ENCODE peak calls at places on chromosomes 11 and 22, in four cellular contexts. One of them, this sample, is unnamed.

GRCh38 chr11:33956611-33957010 is 64.7 kb upstream of the LMO2 start:
- DNase-seq in non-pigmented ciliary epithelial cell: no peak
- DNase-seq in fibroblast of lung: no peak
- DNase-seq in NCI-H1694 treated with DMSO at 0.1 percent for 48 hours: no peak
- DNase-seq in this sample: no peak

GRCh38 chr11:94647926-94648325 is 80.8 kb downstream of the PIWIL4 start:
- DNase-seq in non-pigmented ciliary epithelial cell: no peak
- DNase-seq in NCI-H1694 treated with DMSO at 0.1 percent for 48 hours: no peak
- DNase-seq in fibroblast of lung: peak; percentile 3
- DNase-seq in this sample: no peak

GRCh38 chr11:87820026-87820425 is 355.2 kb downstream of the RAB38 start:
- DNase-seq in NCI-H1694 treated with DMSO at 0.1 percent for 48 hours: peak; percentile 12
- DNase-seq in fibroblast of lung: peak; percentile 37
- DNase-seq in non-pigmented ciliary epithelial cell: no peak
- DNase-seq in this sample: no peak

GRCh38 chr11:79018371-79018849 is 422.4 kb downstream of the TENM4 start:
- DNase-seq in non-pigmented ciliary epithelial cell: peak; percentile 85
- DNase-seq in fibroblast of lung: peak; percentile 98
- DNase-seq in NCI-H1694 treated with DMSO at 0.1 percent for 48 hours: no peak
- DNase-seq in this sample: no peak

GRCh38 chr22:20463324-20464095 is 25.9 kb upstream of the SCARF2 start:
- DNase-seq in NCI-H1694 treated with DMSO at 0.1 percent for 48 hours: peak; percentile 81
- DNase-seq in fibroblast of lung: no peak
- DNase-seq in non-pigmented ciliary epithelial cell: no peak
- DNase-seq in this sample: peak; percentile 43

GRCh38 chr11:119764108-119764874 is 35.3 kb upstream of the NECTIN1 start:
- DNase-seq in fibroblast of lung: peak; percentile 79
- DNase-seq in NCI-H1694 treated with DMSO at 0.1 percent for 48 hours: no peak
- DNase-seq in non-pigmented ciliary epithelial cell: peak; percentile 10
- DNase-seq in this sample: no peak

GRCh38 chr11:93532285-93532789 is 10.9 kb downstream of the SMCO4 start:
- DNase-seq in fibroblast of lung: peak; percentile 53
- DNase-seq in non-pigmented ciliary epithelial cell: no peak
- DNase-seq in NCI-H1694 treated with DMSO at 0.1 percent for 48 hours: no peak
- DNase-seq in this sample: no peak

GRCh38 chr11:10633261-10633660 is 60.3 kb downstream of the IRAG1 start:
- DNase-seq in non-pigmented ciliary epithelial cell: no peak
- DNase-seq in NCI-H1694 treated with DMSO at 0.1 percent for 48 hours: no peak
- DNase-seq in fibroblast of lung: no peak
- DNase-seq in this sample: no peak

GRCh38 chr11:102882389-102883024 is 7.7 kb upstream of the MMP12 start:
- DNase-seq in non-pigmented ciliary epithelial cell: no peak
- DNase-seq in fibroblast of lung: peak; percentile 51
- DNase-seq in NCI-H1694 treated with DMSO at 0.1 percent for 48 hours: no peak
- DNase-seq in this sample: no peak

GRCh38 chr11:82675838-82676237 is 57.8 kb downstream of the FAM181B start:
- DNase-seq in non-pigmented ciliary epithelial cell: no peak
- DNase-seq in NCI-H1694 treated with DMSO at 0.1 percent for 48 hours: no peak
- DNase-seq in fibroblast of lung: no peak
- DNase-seq in this sample: no peak

GRCh38 chr22:17774928-17775675 is 833 bp upstream of the BID start:
- DNase-seq in fibroblast of lung: no peak
- DNase-seq in non-pigmented ciliary epithelial cell: no peak
- DNase-seq in NCI-H1694 treated with DMSO at 0.1 percent for 48 hours: no peak
- DNase-seq in this sample: no peak

GRCh38 chr22:27857441-27857840 is 55.9 kb upstream of the MN1 start:
- DNase-seq in non-pigmented ciliary epithelial cell: no peak
- DNase-seq in fibroblast of lung: peak; percentile 51
- DNase-seq in NCI-H1694 treated with DMSO at 0.1 percent for 48 hours: no peak
- DNase-seq in this sample: no peak

GRCh38 chr11:64604458-64605247 is 13.6 kb downstream of the SLC22A12 start:
- DNase-seq in fibroblast of lung: no peak
- DNase-seq in NCI-H1694 treated with DMSO at 0.1 percent for 48 hours: no peak
- DNase-seq in non-pigmented ciliary epithelial cell: no peak
- DNase-seq in this sample: no peak

GRCh38 chr11:62857541-62857982 is 18.2 kb upstream of the WDR74 start:
- DNase-seq in fibroblast of lung: peak; percentile 17
- DNase-seq in NCI-H1694 treated with DMSO at 0.1 percent for 48 hours: no peak
- DNase-seq in non-pigmented ciliary epithelial cell: no peak
- DNase-seq in this sample: no peak